ENCODE peak calls at places on chromosomes 16 and 17, in seven cellular contexts. E is stomach, R is adrenal gland, P is tibial nerve, O is gastrocnemius medialis, Z is H54, C is A549. J is an unnamed sample.

GRCh38 chr17:80649672-80650338 is 105.2 kb downstream of the RPTOR start:
- DNase-seq in E (no peak), R (peak), P (peak), O (peak), Z (peak), C (peak), J (peak)

GRCh38 chr16:11396241-11397048 is 51.2 kb downstream of the RMI2 start:
- DNase-seq in E (peak), R (peak), P (peak), O (peak), Z (peak), C (peak), J (peak)

GRCh38 chr17:38702900-38703741 is 2.0 kb upstream of the MLLT6 start:
- DNase-seq in E (peak), R (no peak), P (no peak), O (no peak), Z (no peak), C (no peak), J (peak)

GRCh38 chr17:20092973-20093626 is 83.9 kb downstream of the SPECC1 start:
- DNase-seq in E (no peak), R (no peak), P (no peak), O (no peak), Z (no peak), C (no peak), J (no peak)

GRCh38 chr16:85104821-85105391 is 7.4 kb downstream of the CIBAR2 start:
- DNase-seq in E (no peak), R (no peak), P (no peak), O (peak), Z (no peak), C (no peak), J (no peak)

GRCh38 chr16:84730406-84731106 is 30.8 kb downstream of the USP10 start:
- DNase-seq in E (peak), R (peak), P (peak), O (peak), Z (peak), C (peak), J (peak)

GRCh38 chr17:14792751-14793150 is 472.4 kb downstream of the PMP22 start:
- DNase-seq in E (no peak), R (no peak), P (no peak), O (no peak), Z (no peak), C (no peak), J (no peak)

GRCh38 chr16:19236561-19236960 is 49.0 kb upstream of the CLEC19A start:
- DNase-seq in E (peak), R (no peak), P (no peak), O (no peak), Z (no peak), C (peak), J (no peak)

GRCh38 chr17:44916781-44917241 is 1.5 kb upstream of the GFAP start:
- DNase-seq in E (no peak), R (peak), P (no peak), O (peak), Z (peak), C (no peak), J (no peak)

GRCh38 chr17:79970576-79971068 is 65.0 kb downstream of the TBC1D16 start:
- DNase-seq in E (peak), R (peak), P (no peak), O (no peak), Z (peak), C (no peak), J (peak)

GRCh38 chr16:4704491-4704890 is 11.1 kb downstream of the NUDT16L1 start:
- DNase-seq in E (no peak), R (no peak), P (no peak), O (no peak), Z (no peak), C (no peak), J (no peak)

GRCh38 chr16:22661161-22661647 is 150.5 kb downstream of the NPIPB5 start:
- DNase-seq in E (no peak), R (no peak), P (no peak), O (no peak), Z (no peak), C (no peak), J (no peak)

GRCh38 chr16:70523013-70523620 is at the start of gene COG4:
- DNase-seq in E (peak), R (peak), P (peak), O (peak), Z (peak), C (peak), J (peak)
- TF ChIP-seq POLR2A in E (no peak), R (no peak), P (peak), O (no peak), Z (peak), C (peak), J (peak)

GRCh38 chr16:71723537-71724319 is 773 bp downstream of the PHLPP2 start:
- DNase-seq in E (peak), R (peak), P (peak), O (peak), Z (peak), C (peak), J (peak)
- TF ChIP-seq POLR2A in E (no peak), R (no peak), P (peak), O (peak), Z (peak), C (peak), J (peak)

DNA sequence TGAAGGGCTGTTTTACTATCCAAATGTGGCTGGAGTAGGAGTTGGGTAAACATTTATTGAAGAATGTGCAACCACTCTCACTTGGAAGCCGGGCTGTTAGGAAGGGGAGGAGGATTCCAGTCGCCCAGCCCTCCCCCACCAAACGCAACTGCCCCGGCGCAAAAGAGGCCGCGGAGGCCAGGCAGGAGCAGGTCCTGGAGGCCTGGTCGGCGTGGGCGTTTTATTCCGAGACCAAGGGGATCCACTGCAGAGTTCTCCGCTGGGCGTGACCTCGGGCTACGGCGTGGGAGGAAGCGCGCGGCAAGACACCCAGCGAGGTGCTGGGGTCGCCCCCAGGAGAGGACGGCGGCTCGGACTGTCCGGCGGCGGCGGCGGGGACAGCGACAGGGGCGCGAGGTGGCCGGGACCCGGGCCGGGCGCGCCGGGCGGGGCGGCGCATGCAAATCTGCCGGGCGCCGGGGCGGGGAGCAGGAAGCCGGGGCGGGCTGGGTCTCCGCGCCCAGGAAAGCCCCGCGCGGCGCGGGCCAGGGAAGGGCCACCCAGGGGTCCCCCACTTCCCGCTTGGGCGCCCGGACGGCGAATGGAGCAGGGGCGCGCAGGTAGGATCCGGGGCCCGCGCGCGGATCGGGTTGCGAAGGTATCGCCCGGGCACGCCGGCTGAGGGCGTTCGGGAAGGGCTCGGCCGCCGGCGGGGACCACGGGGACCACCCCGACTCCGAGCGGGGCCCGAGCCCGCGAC is at the start of gene IL4R:
- DNase-seq in E (peak), R (peak), P (no peak), O (peak), Z (peak), C (no peak), J (peak)
- TF ChIP-seq POLR2A in E (no peak), R (no peak), P (peak), O (peak), Z (peak), C (no peak), J (no peak)

DNA sequence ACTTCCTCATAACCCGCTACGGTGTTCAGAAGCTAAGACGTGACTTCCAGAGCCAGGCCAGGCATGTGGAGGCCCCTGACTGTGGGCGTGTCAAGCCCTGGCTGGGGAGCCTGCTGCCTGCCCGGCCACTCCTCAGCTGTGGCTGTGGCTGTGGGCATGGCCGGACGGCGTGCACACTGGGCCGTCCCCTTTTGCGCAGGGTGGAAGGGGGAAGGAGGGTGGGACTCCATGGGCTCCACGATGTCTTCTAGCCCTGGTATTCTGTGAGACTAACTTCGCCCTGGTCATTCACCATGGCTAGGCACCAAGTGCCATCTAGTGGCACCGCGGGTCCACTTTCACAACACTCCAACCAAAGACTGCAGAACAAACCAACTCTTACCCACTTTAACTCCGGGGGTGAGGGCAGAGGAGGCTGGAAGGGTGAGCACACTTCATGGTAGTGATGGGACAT is 67.9 kb downstream of the N4BP1 start:
- DNase-seq in E (no peak), R (peak), P (peak), O (peak), Z (no peak), C (peak), J (peak)
- TF ChIP-seq POLR2A in E (no peak), R (no peak), P (no peak), O (no peak), Z (no peak), C (no peak), J (no peak)

GRCh38 chr16:64397945-64398508 is 723.8 kb downstream of the CDH11 start:
- DNase-seq in E (no peak), R (no peak), P (no peak), O (no peak), Z (no peak), C (no peak), J (no peak)
- TF ChIP-seq POLR2A in E (no peak), R (no peak), P (no peak), O (no peak), Z (no peak), C (no peak), J (no peak)

DNA sequence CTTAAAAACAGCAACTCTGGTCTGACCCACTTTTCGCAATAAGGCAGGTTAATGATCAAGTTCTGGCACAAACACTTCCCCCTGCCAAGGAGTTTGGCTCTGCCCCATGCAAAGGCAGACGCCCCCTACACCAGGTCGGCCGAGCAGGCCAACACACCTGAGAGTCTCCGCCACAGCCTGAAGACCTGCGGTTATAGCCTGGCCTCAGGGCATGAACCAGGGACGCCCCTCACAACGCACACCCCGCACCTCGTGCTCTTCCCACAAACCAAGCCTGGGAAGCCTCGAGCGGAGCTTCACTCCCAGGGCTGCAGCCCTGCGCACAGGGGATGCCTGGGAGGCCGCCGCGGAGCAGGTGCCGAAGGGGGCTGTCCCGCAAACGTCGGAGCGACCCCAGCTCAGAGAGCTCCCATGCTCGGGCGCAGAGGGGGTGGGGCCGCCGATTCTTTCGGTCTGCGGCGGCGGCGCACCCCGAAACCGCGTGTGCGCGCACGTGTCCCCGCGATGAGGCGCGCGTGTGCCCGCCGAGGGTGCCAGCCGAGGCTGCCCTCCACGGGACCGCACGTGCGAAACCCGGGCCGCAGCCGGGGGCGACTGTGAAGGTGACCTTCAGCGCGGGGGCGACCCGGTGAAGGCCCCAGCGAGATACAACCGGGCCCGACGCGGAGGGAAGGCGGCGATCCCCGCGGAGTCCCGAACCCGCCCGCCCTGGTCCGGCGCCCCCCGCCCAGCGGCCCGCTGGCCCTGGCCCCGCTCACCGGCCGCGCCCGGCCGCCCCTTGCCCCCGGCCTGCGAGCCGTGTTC is 558 bp downstream of the CLUH start:
- DNase-seq in E (no peak), R (peak), P (no peak), O (peak), Z (no peak), C (no peak), J (peak)
- TF ChIP-seq POLR2A in E (no peak), R (no peak), P (no peak), O (no peak), Z (no peak), C (no peak), J (no peak)

J was measured in erythroblast.